ENCODE peak calls at places on chromosome 14, in ten cellular contexts. Q is esophagus squamous epithelium, K is psoas muscle, L is endodermal cell, V is A549, D is cardiac muscle cell, C is PC-3, O is stomach, X is tibial artery, A is GM23338. F is an unnamed sample. For H3K4me1, the result is how much of the 10 kb centered on the place peaks cover.

GRCh38 chr14:98682031-98682430 is 590.0 kb downstream of the BCL11B start:
- DNase-seq in A (no peak), C (no peak), X (no peak), Q (no peak), L (no peak), K (no peak), D (no peak), O (no peak), V (no peak), F (no peak)

GRCh38 chr14:68192935-68193334 is 373.4 kb downstream of the RAD51B start:
- DNase-seq in A (peak), Q (no peak), D (no peak), K (no peak), X (no peak), O (no peak), V (no peak), L (no peak), C (no peak), F (no peak)

GRCh38 chr14:29710015-29710414 is 217.6 kb downstream of the PRKD1 start:
- DNase-seq in C (peak), L (no peak), K (no peak), X (no peak), V (no peak), O (no peak), A (no peak), Q (no peak), D (peak), F (no peak)

GRCh38 chr14:23121401-23121800 is 2.3 kb upstream of the CEBPE start:
- DNase-seq in K (peak), X (no peak), D (peak), L (peak), C (peak), A (no peak), O (peak), V (no peak), Q (no peak), F (no peak)

GRCh38 chr14:99191663-99192621 is 80.1 kb downstream of the BCL11B start:
- DNase-seq in K (no peak), D (peak), Q (no peak), A (no peak), C (peak), L (no peak), V (no peak), X (peak), O (peak), F (peak)

GRCh38 chr14:65222434-65222833 is 120.1 kb upstream of the MAX start:
- DNase-seq in D (peak), Q (no peak), L (peak), O (peak), X (no peak), K (peak), A (peak), C (peak), V (peak), F (peak)

GRCh38 chr14:21455912-21456667 is at the start of gene CHD8:
- DNase-seq in C (peak), Q (peak), X (peak), K (peak), L (peak), D (peak), O (peak), V (peak), A (peak), F (peak)

GRCh38 chr14:65413739-65414045 is 1.2 kb downstream of the FUT8 start:
- DNase-seq in X (no peak), V (no peak), D (no peak), L (no peak), Q (no peak), A (no peak), C (no peak), K (no peak), O (no peak), F (no peak)

GRCh38 chr14:68691031-68691864 is 101.6 kb downstream of the ZFP36L1 start:
- DNase-seq in K (no peak), A (peak), O (no peak), X (peak), C (no peak), D (no peak), Q (no peak), L (peak), V (no peak), F (no peak)

GRCh38 chr14:69988979-69989378 is 109.8 kb downstream of the SMOC1 start:
- DNase-seq in C (no peak), X (no peak), A (no peak), Q (no peak), D (no peak), K (no peak), L (no peak), V (no peak), O (no peak), F (no peak)

GRCh38 chr14:34824256-34824655 is 50.9 kb downstream of the BAZ1A start:
- DNase-seq in L (no peak), O (no peak), C (no peak), X (no peak), Q (no peak), D (no peak), V (no peak), A (no peak), K (no peak), F (no peak)

GRCh38 chr14:99073401-99073800 is 198.6 kb downstream of the BCL11B start:
- DNase-seq in K (no peak), C (no peak), Q (no peak), D (no peak), V (no peak), A (no peak), L (no peak), O (no peak), X (no peak), F (no peak)

GRCh38 chr14:32620303-32620702 is 291.2 kb downstream of the AKAP6 start:
- DNase-seq in C (peak), K (no peak), X (no peak), Q (no peak), V (no peak), O (no peak), A (no peak), D (no peak), L (no peak), F (no peak)

GRCh38 chr14:92553456-92553855 is 39.9 kb downstream of the RIN3 start:
- DNase-seq in A (peak), D (peak), X (no peak), Q (no peak), C (no peak), K (no peak), V (peak), L (peak), O (no peak), F (no peak)

GRCh38 chr14:95611293-95611880 is 74.8 kb upstream of the TCL1B start:
- DNase-seq in D (no peak), A (no peak), K (no peak), V (no peak), Q (no peak), L (no peak), C (no peak), X (no peak), O (no peak), F (no peak)

GRCh38 chr14:100028990-100029677 is 36.1 kb upstream of the EVL start:
- DNase-seq in X (no peak), D (no peak), V (peak), K (no peak), O (no peak), L (no peak), Q (no peak), C (peak), A (peak), F (no peak)

GRCh38 chr14:84228702-84229101 is 1301.2 kb upstream of the FLRT2 start:
- DNase-seq in X (no peak), Q (no peak), D (peak), O (no peak), K (no peak), A (no peak), C (peak), L (no peak), V (no peak), F (no peak)

DNA sequence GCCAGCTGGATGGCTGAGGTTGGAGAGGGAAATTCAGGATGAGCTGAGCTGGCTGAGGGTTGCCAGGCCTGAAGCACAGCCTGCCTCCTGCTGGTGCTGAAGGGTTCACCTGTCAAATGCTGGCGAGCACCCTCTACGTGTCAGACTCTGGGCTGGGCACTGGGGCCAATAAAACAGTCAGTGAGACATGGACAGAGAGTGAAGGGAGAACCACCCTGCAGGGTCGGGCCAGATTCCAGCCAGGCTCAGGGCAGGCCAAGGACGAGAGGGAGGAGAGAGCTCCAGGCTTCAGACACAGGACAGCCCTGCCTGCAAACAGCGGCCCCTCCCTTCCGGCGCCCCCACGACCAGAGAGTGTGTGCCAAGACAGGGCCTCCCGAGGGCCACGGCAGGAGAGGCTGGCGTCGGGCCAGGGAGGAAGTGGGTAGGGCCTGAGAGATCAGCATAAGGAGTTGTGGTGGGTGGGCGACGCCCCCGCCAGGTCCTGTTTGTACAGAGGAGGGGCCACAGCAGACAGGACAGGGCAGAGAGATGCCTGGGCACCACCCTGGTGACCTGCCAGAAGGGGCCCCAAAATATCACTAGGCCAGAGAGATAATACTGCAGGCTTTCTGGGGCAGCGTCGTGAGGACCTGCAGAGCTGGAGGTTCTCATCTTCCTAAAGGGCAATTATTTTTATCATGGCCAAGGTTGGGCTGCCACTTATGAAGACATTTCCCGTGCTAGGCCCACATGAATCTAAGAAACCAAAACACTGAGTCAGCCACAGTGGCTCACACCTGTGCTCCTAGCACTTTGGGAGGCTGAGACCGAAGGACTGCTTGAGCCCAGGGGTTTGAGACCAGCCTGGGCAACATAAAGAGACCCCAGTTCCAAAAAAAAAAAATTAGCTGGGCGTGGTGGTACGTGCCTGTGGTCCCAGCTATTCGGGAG is 73.1 kb upstream of the GPR68 start:
- DNase-seq in V (no peak), C (peak), Q (peak), K (peak), D (peak), A (no peak), X (peak), O (peak), L (no peak), F (peak)
- H3K4me1 ChIP-seq in V (under half), C (under half), Q (under half), K (under half), D (under half), A (under half), X (under half), O (under half), L (under half), F (under half)

GRCh38 chr14:101781240-101782061 is 19.9 kb downstream of the PPP2R5C start:
- DNase-seq in C (no peak), A (peak), L (peak), Q (no peak), V (no peak), X (no peak), O (no peak), K (no peak), D (peak), F (no peak)
- TF ChIP-seq CTCF in C (no peak), A (no peak), L (no peak), Q (no peak), V (no peak), X (no peak), O (no peak), K (no peak), D (no peak), F (no peak)

GRCh38 chr14:75458305-75458704 is 30.5 kb downstream of the JDP2 start:
- DNase-seq in X (no peak), O (no peak), D (no peak), A (no peak), C (no peak), V (no peak), L (no peak), Q (no peak), K (no peak), F (no peak)
- H3K4me1 ChIP-seq in X (half or more), O (half or more), D (under half), A (under half), C (under half), V (under half), L (under half), Q (half or more), K (half or more), F (under half)

DNA sequence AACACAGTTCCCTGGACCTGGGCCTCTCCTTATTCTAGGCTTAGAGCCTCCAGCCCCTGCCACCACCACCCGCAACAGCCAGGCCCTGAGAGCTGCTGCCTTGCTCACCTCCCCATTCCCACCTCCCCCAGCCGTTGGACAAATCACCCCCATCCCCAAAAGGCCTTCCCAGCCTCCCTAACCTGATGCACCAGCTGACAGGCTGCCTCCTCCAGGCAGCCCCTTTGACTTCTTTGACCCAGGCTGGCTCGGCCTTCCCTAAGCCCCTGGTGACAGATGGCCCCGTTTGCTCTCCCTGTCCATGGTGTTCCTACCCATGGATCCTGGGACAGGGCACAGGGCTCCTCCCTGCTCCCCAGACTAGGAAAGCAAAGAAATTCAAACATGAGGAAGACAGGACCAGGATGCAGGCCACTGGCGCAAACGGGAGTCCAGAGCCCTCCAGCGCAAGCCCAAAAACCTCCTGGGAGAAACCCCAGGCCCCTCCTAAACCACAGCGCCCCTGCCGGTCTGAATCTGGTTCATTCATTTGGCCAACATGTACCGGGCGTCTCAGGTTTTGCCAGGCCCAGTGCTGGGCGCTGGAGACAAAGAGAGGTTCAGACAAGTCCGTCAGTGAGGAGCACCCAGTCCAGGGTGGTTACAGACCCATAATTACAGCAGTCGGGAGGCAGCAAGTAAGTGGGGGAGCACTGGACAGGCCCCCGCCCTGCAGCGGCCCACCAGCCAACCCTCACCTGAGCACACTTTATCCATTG is 2.4 kb downstream of the AKT1 start:
- DNase-seq in Q (no peak), L (peak), V (no peak), D (no peak), X (no peak), K (no peak), C (no peak), A (peak), O (no peak), F (no peak)
- TF ChIP-seq CTCF in Q (no peak), L (peak), V (no peak), D (no peak), X (no peak), K (no peak), C (peak), A (peak), O (no peak), F (no peak)

DNA sequence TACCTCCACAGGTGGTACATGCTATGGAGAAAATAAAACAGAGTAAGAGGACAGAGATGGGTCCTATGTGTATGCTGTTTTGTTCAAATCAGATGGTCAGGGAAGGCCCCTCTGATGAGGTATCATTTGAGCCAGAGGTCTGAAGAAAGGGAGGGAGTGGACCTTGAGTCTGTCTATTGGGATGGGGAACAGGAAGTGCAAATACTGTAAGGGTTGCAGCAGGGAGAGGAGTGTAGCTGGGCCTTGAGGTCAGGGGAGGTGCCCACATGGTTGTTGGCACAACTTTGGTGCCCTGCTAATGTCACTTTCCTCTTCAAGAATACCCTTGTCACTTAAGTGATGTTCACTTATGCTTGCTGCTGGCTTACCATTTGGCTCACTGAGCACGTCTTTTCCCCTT is 83.3 kb downstream of the PRKCH start:
- DNase-seq in O (no peak), D (no peak), K (no peak), V (no peak), A (no peak), C (no peak), X (no peak), Q (no peak), L (no peak), F (no peak)
- H3K4me1 ChIP-seq in O (under half), D (half or more), K (under half), V (under half), A (under half), C (under half), X (under half), Q (under half), L (under half), F (under half)

GRCh38 chr14:26008290-26008689 is 589.5 kb downstream of the NOVA1 start:
- DNase-seq in D (peak), C (peak), Q (no peak), K (no peak), X (no peak), L (peak), A (peak), V (peak), O (no peak), F (no peak)
- TF ChIP-seq CTCF in D (no peak), C (peak), Q (no peak), K (no peak), X (no peak), L (peak), A (peak), V (no peak), O (no peak), F (no peak)

GRCh38 chr14:93713726-93714405 is 74.4 kb downstream of the PRIMA1 start:
- DNase-seq in O (no peak), D (no peak), K (no peak), V (no peak), Q (no peak), X (no peak), L (peak), C (no peak), A (no peak), F (no peak)
- H3K4me1 ChIP-seq in O (under half), D (under half), K (under half), V (under half), Q (under half), X (under half), L (under half), C (under half), A (under half), F (under half)

GRCh38 chr14:50951032-50951431 is 6.7 kb upstream of the PYGL start:
- DNase-seq in C (no peak), D (no peak), Q (no peak), V (no peak), O (no peak), X (no peak), A (no peak), L (no peak), K (no peak), F (no peak)

GRCh38 chr14:50953497-50953896 is 9.2 kb upstream of the PYGL start:
- DNase-seq in A (no peak), O (no peak), D (no peak), L (no peak), K (no peak), Q (no peak), C (no peak), X (no peak), V (no peak), F (no peak)

GRCh38 chr14:50957296-50957695 is 13.0 kb upstream of the PYGL start:
- DNase-seq in K (no peak), Q (no peak), X (no peak), L (no peak), O (no peak), D (peak), A (no peak), C (peak), V (peak), F (no peak)

GRCh38 chr14:50955373-50956043 is 11.2 kb upstream of the PYGL start:
- DNase-seq in A (peak), X (peak), C (peak), L (peak), D (peak), V (peak), O (no peak), Q (no peak), K (peak), F (peak)

GRCh38 chr14:50954811-50955372 is 10.6 kb upstream of the PYGL start:
- DNase-seq in C (peak), A (peak), O (no peak), K (no peak), V (peak), X (no peak), L (no peak), D (peak), Q (no peak), F (no peak)
- TF ChIP-seq CTCF in C (peak), A (peak), O (peak), K (peak), V (peak), X (peak), L (peak), D (peak), Q (peak), F (peak)

DNA sequence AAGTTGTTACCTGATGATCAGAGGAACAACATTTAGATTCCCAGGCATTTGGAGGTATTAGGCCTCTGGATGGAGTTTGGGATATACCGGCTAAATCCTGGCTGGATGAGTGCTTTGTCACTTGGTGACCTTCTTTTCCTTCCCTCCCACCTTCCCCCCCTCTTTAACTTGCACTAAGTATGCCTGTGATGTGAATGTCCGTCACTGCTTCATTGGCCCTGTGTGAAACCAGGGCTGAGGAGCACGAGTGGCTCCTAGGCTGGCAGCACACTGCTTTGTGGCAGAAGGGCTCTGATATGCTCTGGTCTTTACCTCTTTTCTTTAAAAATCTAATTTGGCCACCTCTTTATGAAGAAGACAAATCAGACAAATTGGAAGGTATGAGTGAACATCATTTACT is 95.7 kb downstream of the ESR2 start:
- DNase-seq in V (no peak), K (no peak), L (no peak), X (no peak), D (no peak), O (no peak), A (no peak), Q (no peak), C (no peak), F (no peak)
- H3K4me1 ChIP-seq in V (under half), K (under half), L (under half), X (under half), D (under half), O (under half), A (under half), Q (half or more), C (under half), F (under half)

F was measured in lung.